ENCODE peak calls at places on chromosome 20, in five cellular contexts. One of them, this sample, is unnamed.

GRCh38 chr20:40160151-40160550 is 528.9 kb downstream of the MAFB start:
- DNase-seq in HT-29: peak
- DNase-seq in iris pigment epithelial cell: peak
- DNase-seq in AG04449: no peak
- DNase-seq in coronary artery: no peak
- DNase-seq in this sample: no peak

GRCh38 chr20:52105573-52106422 is 85.8 kb downstream of the ZFP64 start:
- DNase-seq in HT-29: no peak
- DNase-seq in iris pigment epithelial cell: peak
- DNase-seq in AG04449: no peak
- DNase-seq in coronary artery: no peak
- DNase-seq in this sample: peak

GRCh38 chr20:57588596-57588995 is 27.7 kb downstream of the PCK1 start:
- DNase-seq in HT-29: no peak
- DNase-seq in iris pigment epithelial cell: no peak
- DNase-seq in AG04449: no peak
- DNase-seq in coronary artery: no peak
- DNase-seq in this sample: no peak

GRCh38 chr20:25035924-25036323 is 22.0 kb downstream of the ACSS1 start:
- DNase-seq in HT-29: no peak
- DNase-seq in iris pigment epithelial cell: no peak
- DNase-seq in AG04449: no peak
- DNase-seq in coronary artery: no peak
- DNase-seq in this sample: no peak

GRCh38 chr20:1628621-1629020 is 8.8 kb upstream of the SIRPB1 start:
- DNase-seq in HT-29: no peak
- DNase-seq in iris pigment epithelial cell: no peak
- DNase-seq in AG04449: no peak
- DNase-seq in coronary artery: no peak
- DNase-seq in this sample: no peak

GRCh38 chr20:50325215-50325614 is 134.6 kb downstream of the CEBPB start:
- DNase-seq in HT-29: no peak
- DNase-seq in iris pigment epithelial cell: no peak
- DNase-seq in AG04449: no peak
- DNase-seq in coronary artery: peak
- DNase-seq in this sample: peak

GRCh38 chr20:20261159-20261558 is 106.7 kb upstream of the INSM1 start:
- DNase-seq in HT-29: no peak
- DNase-seq in iris pigment epithelial cell: no peak
- DNase-seq in AG04449: no peak
- DNase-seq in coronary artery: no peak
- DNase-seq in this sample: no peak

GRCh38 chr20:5073154-5074049 is 46.4 kb downstream of the PCNA start:
- DNase-seq in HT-29: peak
- DNase-seq in iris pigment epithelial cell: peak
- DNase-seq in AG04449: no peak
- DNase-seq in coronary artery: peak
- DNase-seq in this sample: peak

GRCh38 chr20:61331542-61331941 is 79.5 kb downstream of the CDH4 start:
- DNase-seq in HT-29: no peak
- DNase-seq in iris pigment epithelial cell: no peak
- DNase-seq in AG04449: no peak
- DNase-seq in coronary artery: no peak
- DNase-seq in this sample: no peak

GRCh38 chr20:60993647-60994046 is 258.4 kb upstream of the CDH4 start:
- DNase-seq in HT-29: peak
- DNase-seq in iris pigment epithelial cell: no peak
- DNase-seq in AG04449: no peak
- DNase-seq in coronary artery: no peak
- DNase-seq in this sample: no peak

GRCh38 chr20:1912056-1912455 is 16.8 kb downstream of the SIRPA start:
- DNase-seq in HT-29: no peak
- DNase-seq in iris pigment epithelial cell: no peak
- DNase-seq in AG04449: no peak
- DNase-seq in coronary artery: no peak
- DNase-seq in this sample: no peak

GRCh38 chr20:39029324-39029820 is 67.2 kb downstream of the DHX35 start:
- DNase-seq in HT-29: no peak
- DNase-seq in iris pigment epithelial cell: no peak
- DNase-seq in AG04449: no peak
- DNase-seq in coronary artery: no peak
- DNase-seq in this sample: no peak

GRCh38 chr20:33373735-33374605 is 27.3 kb downstream of the CDK5RAP1 start:
- DNase-seq in HT-29: peak
- DNase-seq in iris pigment epithelial cell: peak
- DNase-seq in AG04449: peak
- DNase-seq in coronary artery: no peak
- DNase-seq in this sample: no peak

GRCh38 chr20:46119028-46119546 is 973 bp downstream of the CD40 start:
- DNase-seq in HT-29: no peak
- DNase-seq in iris pigment epithelial cell: no peak
- DNase-seq in AG04449: no peak
- DNase-seq in coronary artery: peak
- DNase-seq in this sample: peak

GRCh38 chr20:57161478-57162194 is 104.8 kb downstream of the BMP7 start:
- DNase-seq in HT-29: no peak
- DNase-seq in iris pigment epithelial cell: no peak
- DNase-seq in AG04449: no peak
- DNase-seq in coronary artery: no peak
- DNase-seq in this sample: no peak

GRCh38 chr20:20452254-20452676 is 84.4 kb downstream of the INSM1 start:
- DNase-seq in HT-29: no peak
- DNase-seq in iris pigment epithelial cell: peak
- DNase-seq in AG04449: peak
- DNase-seq in coronary artery: no peak
- DNase-seq in this sample: no peak

GRCh38 chr20:39310363-39311037 is 348.4 kb downstream of the DHX35 start:
- DNase-seq in HT-29: no peak
- DNase-seq in iris pigment epithelial cell: no peak
- DNase-seq in AG04449: no peak
- DNase-seq in coronary artery: no peak
- DNase-seq in this sample: no peak

GRCh38 chr20:9919271-9920014 is 80.6 kb upstream of the PAK5 start:
- DNase-seq in HT-29: no peak
- DNase-seq in iris pigment epithelial cell: no peak
- DNase-seq in AG04449: no peak
- DNase-seq in coronary artery: no peak
- DNase-seq in this sample: no peak

GRCh38 chr20:31708839-31709534 is 13.7 kb downstream of the BCL2L1 start:
- DNase-seq in HT-29: peak
- DNase-seq in iris pigment epithelial cell: no peak
- DNase-seq in AG04449: no peak
- DNase-seq in coronary artery: no peak
- DNase-seq in this sample: no peak

GRCh38 chr20:37192137-37192854 is 12.9 kb upstream of the MROH8 start:
- DNase-seq in HT-29: peak
- DNase-seq in iris pigment epithelial cell: peak
- DNase-seq in AG04449: peak
- DNase-seq in coronary artery: peak
- DNase-seq in this sample: no peak

GRCh38 chr20:31808481-31808880 is 10.7 kb upstream of the MYLK2 start:
- DNase-seq in HT-29: no peak
- DNase-seq in iris pigment epithelial cell: no peak
- DNase-seq in AG04449: no peak
- DNase-seq in coronary artery: no peak
- DNase-seq in this sample: no peak

GRCh38 chr20:20552076-20552475 is 160.4 kb downstream of the RALGAPA2 start:
- DNase-seq in HT-29: no peak
- DNase-seq in iris pigment epithelial cell: no peak
- DNase-seq in AG04449: no peak
- DNase-seq in coronary artery: no peak
- DNase-seq in this sample: no peak

GRCh38 chr20:22717466-22717865 is 133.1 kb upstream of the FOXA2 start:
- DNase-seq in HT-29: peak
- DNase-seq in iris pigment epithelial cell: peak
- DNase-seq in AG04449: no peak
- DNase-seq in coronary artery: no peak
- DNase-seq in this sample: no peak

GRCh38 chr20:51918561-51918960 is 116.2 kb upstream of the SALL4 start:
- DNase-seq in HT-29: no peak
- DNase-seq in iris pigment epithelial cell: no peak
- DNase-seq in AG04449: no peak
- DNase-seq in coronary artery: no peak
- DNase-seq in this sample: no peak

GRCh38 chr20:62927128-62927705 is 912 bp upstream of the DIDO1 start:
- DNase-seq in HT-29: no peak
- DNase-seq in iris pigment epithelial cell: no peak
- DNase-seq in AG04449: no peak
- DNase-seq in coronary artery: no peak
- DNase-seq in this sample: no peak

GRCh38 chr20:25324412-25324811 is 66.2 kb downstream of the ABHD12 start:
- DNase-seq in HT-29: no peak
- DNase-seq in iris pigment epithelial cell: no peak
- DNase-seq in AG04449: no peak
- DNase-seq in coronary artery: no peak
- DNase-seq in this sample: peak

GRCh38 chr20:12598894-12599293 is 409.9 kb upstream of the SPTLC3 start:
- DNase-seq in HT-29: no peak
- DNase-seq in iris pigment epithelial cell: no peak
- DNase-seq in AG04449: no peak
- DNase-seq in coronary artery: no peak
- DNase-seq in this sample: no peak

GRCh38 chr20:46060301-46060881 is 29.4 kb downstream of the NCOA5 start:
- DNase-seq in HT-29: no peak
- DNase-seq in iris pigment epithelial cell: no peak
- DNase-seq in AG04449: no peak
- DNase-seq in coronary artery: no peak
- DNase-seq in this sample: no peak

GRCh38 chr20:38726849-38727601 is 2.7 kb downstream of the SLC32A1 start:
- DNase-seq in HT-29: no peak
- DNase-seq in iris pigment epithelial cell: no peak
- DNase-seq in AG04449: no peak
- DNase-seq in coronary artery: no peak
- DNase-seq in this sample: no peak

GRCh38 chr20:61932711-61933480 is 132.8 kb downstream of the TAF4 start:
- DNase-seq in HT-29: no peak
- DNase-seq in iris pigment epithelial cell: no peak
- DNase-seq in AG04449: no peak
- DNase-seq in coronary artery: no peak
- DNase-seq in this sample: peak

GRCh38 chr20:2084703-2085102 is 16.9 kb upstream of the STK35 start:
- DNase-seq in HT-29: no peak
- DNase-seq in iris pigment epithelial cell: no peak
- DNase-seq in AG04449: no peak
- DNase-seq in coronary artery: no peak
- DNase-seq in this sample: no peak

GRCh38 chr20:59787186-59787890 is 146.1 kb downstream of the SYCP2 start:
- DNase-seq in HT-29: no peak
- DNase-seq in iris pigment epithelial cell: no peak
- DNase-seq in AG04449: no peak
- DNase-seq in coronary artery: peak
- DNase-seq in this sample: peak